ENCODE peak calls at places on chromosomes 2 and 18, in ten cellular contexts. V is tibial nerve, M is HepG2, Q is stomach, W is A549, L is SK-N-SH, F is sigmoid colon, T is K562, X is ovary, H is esophagus muscularis mucosa. Y is an unnamed sample.

GRCh38 chr2:215435809-215436704 is at the start of gene FN1:
- DNase-seq in V (peak), M (peak), Q (peak), W (peak), L (peak), F (peak), T (peak), X (peak), H (peak), Y (peak)

GRCh38 chr2:53545159-53546055 is 222.2 kb upstream of the CHAC2 start:
- DNase-seq in V (no peak), M (no peak), Q (no peak), W (no peak), L (no peak), F (no peak), T (no peak), X (no peak), H (no peak), Y (no peak)

GRCh38 chr18:23540867-23541266 is 37.6 kb downstream of the RMC1 start:
- DNase-seq in V (no peak), M (no peak), Q (no peak), W (no peak), L (no peak), F (no peak), T (no peak), X (no peak), H (no peak), Y (no peak)

GRCh38 chr2:214484239-214484638 is 73.4 kb downstream of the VWC2L start:
- DNase-seq in V (no peak), M (no peak), Q (no peak), W (no peak), L (no peak), F (no peak), T (no peak), X (no peak), H (no peak), Y (no peak)

GRCh38 chr2:217356795-217357194 is 496.9 kb upstream of the TNP1 start:
- DNase-seq in V (peak), M (no peak), Q (no peak), W (no peak), L (no peak), F (no peak), T (no peak), X (peak), H (peak), Y (no peak)

GRCh38 chr2:201854221-201854801 is 48.0 kb downstream of the CDK15 start:
- DNase-seq in V (no peak), M (no peak), Q (no peak), W (no peak), L (no peak), F (no peak), T (no peak), X (no peak), H (no peak), Y (no peak)

GRCh38 chr2:154243685-154244084 is 372.0 kb downstream of the GALNT13 start:
- DNase-seq in V (no peak), M (no peak), Q (no peak), W (no peak), L (peak), F (no peak), T (no peak), X (no peak), H (no peak), Y (no peak)

GRCh38 chr2:240250985-240251847 is 110.8 kb upstream of the OTOS start:
- DNase-seq in V (peak), M (peak), Q (peak), W (peak), L (peak), F (peak), T (peak), X (peak), H (peak), Y (peak)

GRCh38 chr2:106115250-106115649 is 78.9 kb downstream of the UXS1 start:
- DNase-seq in V (no peak), M (peak), Q (no peak), W (peak), L (no peak), F (no peak), T (peak), X (no peak), H (no peak), Y (no peak)

GRCh38 chr2:148957023-148957422 is 81.5 kb upstream of the LYPD6B start:
- DNase-seq in V (no peak), M (no peak), Q (no peak), W (no peak), L (no peak), F (no peak), T (no peak), X (no peak), H (no peak), Y (no peak)

GRCh38 chr18:13256444-13257305 is 38.1 kb downstream of the LDLRAD4 start:
- DNase-seq in V (no peak), M (no peak), Q (no peak), W (no peak), L (no peak), F (no peak), T (no peak), X (no peak), H (no peak), Y (no peak)

GRCh38 chr2:168278424-168278888 is 31.1 kb upstream of the STK39 start:
- DNase-seq in V (no peak), M (peak), Q (peak), W (no peak), L (no peak), F (no peak), T (no peak), X (no peak), H (no peak), Y (peak)

GRCh38 chr2:163213699-163214098 is 375.1 kb upstream of the KCNH7 start:
- DNase-seq in V (no peak), M (no peak), Q (no peak), W (peak), L (no peak), F (no peak), T (no peak), X (no peak), H (no peak), Y (no peak)

GRCh38 chr2:26173596-26174482 is 951 bp downstream of the GAREM2 start:
- DNase-seq in V (no peak), M (no peak), Q (no peak), W (no peak), L (peak), F (peak), T (no peak), X (no peak), H (no peak), Y (no peak)

GRCh38 chr2:207166349-207167128 is 791 bp upstream of the KLF7 start:
- DNase-seq in V (peak), M (peak), Q (peak), W (peak), L (peak), F (peak), T (peak), X (peak), H (peak), Y (peak)

GRCh38 chr2:11018651-11019185 is 107.0 kb downstream of the KCNF1 start:
- DNase-seq in V (no peak), M (no peak), Q (no peak), W (no peak), L (no peak), F (no peak), T (no peak), X (no peak), H (no peak), Y (no peak)

GRCh38 chr2:73013941-73014340 is 57.6 kb downstream of the SFXN5 start:
- DNase-seq in V (no peak), M (no peak), Q (no peak), W (no peak), L (no peak), F (no peak), T (no peak), X (no peak), H (no peak), Y (no peak)

GRCh38 chr2:137172162-137172561 is 406.8 kb downstream of the THSD7B start:
- DNase-seq in V (no peak), M (peak), Q (no peak), W (no peak), L (no peak), F (no peak), T (no peak), X (no peak), H (no peak), Y (no peak)

GRCh38 chr2:139864821-139865302 is 1084.7 kb upstream of the NXPH2 start:
- DNase-seq in V (no peak), M (peak), Q (no peak), W (peak), L (no peak), F (no peak), T (peak), X (no peak), H (no peak), Y (no peak)

GRCh38 chr2:140835079-140835478 is 1295.7 kb downstream of the LRP1B start:
- DNase-seq in V (no peak), M (no peak), Q (no peak), W (no peak), L (no peak), F (no peak), T (no peak), X (no peak), H (no peak), Y (no peak)

GRCh38 chr18:69648486-69648885 is 247.8 kb downstream of the DOK6 start:
- DNase-seq in V (no peak), M (peak), Q (no peak), W (no peak), L (no peak), F (no peak), T (no peak), X (no peak), H (no peak), Y (no peak)

GRCh38 chr2:170340693-170341068 is 162.7 kb downstream of the MYO3B start:
- DNase-seq in V (no peak), M (no peak), Q (no peak), W (no peak), L (no peak), F (no peak), T (no peak), X (no peak), H (no peak), Y (no peak)

GRCh38 chr2:28674062-28674712 is 77.4 kb upstream of the PPP1CB start:
- DNase-seq in V (no peak), M (no peak), Q (peak), W (no peak), L (no peak), F (no peak), T (no peak), X (no peak), H (no peak), Y (no peak)

GRCh38 chr2:62208082-62208757 is 12.3 kb downstream of the B3GNT2 start:
- DNase-seq in V (no peak), M (no peak), Q (no peak), W (no peak), L (no peak), F (no peak), T (peak), X (peak), H (no peak), Y (no peak)

GRCh38 chr2:35591886-35592285 is 763.7 kb upstream of the CRIM1 start:
- DNase-seq in V (no peak), M (no peak), Q (no peak), W (no peak), L (no peak), F (no peak), T (no peak), X (no peak), H (no peak), Y (no peak)

GRCh38 chr2:172968061-172968469 is 107.6 kb upstream of the MAP3K20 start:
- DNase-seq in V (peak), M (peak), Q (peak), W (no peak), L (no peak), F (no peak), T (no peak), X (peak), H (no peak), Y (no peak)

GRCh38 chr2:64592994-64593655 is 60.6 kb downstream of the SERTAD2 start:
- DNase-seq in V (no peak), M (no peak), Q (no peak), W (no peak), L (no peak), F (peak), T (no peak), X (no peak), H (no peak), Y (no peak)

GRCh38 chr2:157056200-157056676 is 201.3 kb upstream of the GALNT5 start:
- DNase-seq in V (no peak), M (peak), Q (no peak), W (peak), L (no peak), F (no peak), T (no peak), X (no peak), H (no peak), Y (no peak)

GRCh38 chr18:12305211-12305610 is 2.8 kb upstream of the TUBB6 start:
- DNase-seq in V (no peak), M (no peak), Q (no peak), W (no peak), L (no peak), F (no peak), T (no peak), X (no peak), H (no peak), Y (no peak)

GRCh38 chr18:35039633-35040032 is 1.6 kb upstream of the MAPRE2 start:
- DNase-seq in V (no peak), M (no peak), Q (no peak), W (no peak), L (no peak), F (no peak), T (no peak), X (no peak), H (no peak), Y (no peak)

GRCh38 chr2:33304032-33304864 is 172.2 kb upstream of the RASGRP3 start:
- DNase-seq in V (no peak), M (no peak), Q (no peak), W (no peak), L (no peak), F (no peak), T (no peak), X (no peak), H (no peak), Y (no peak)

GRCh38 chr2:182650704-182651103 is 65.4 kb upstream of the DNAJC10 start:
- DNase-seq in V (no peak), M (peak), Q (no peak), W (peak), L (peak), F (no peak), T (no peak), X (no peak), H (no peak), Y (no peak)

GRCh38 chr2:199982444-199982843 is 27.1 kb downstream of the MAIP1 start:
- DNase-seq in V (no peak), M (no peak), Q (no peak), W (no peak), L (no peak), F (no peak), T (no peak), X (no peak), H (no peak), Y (no peak)

GRCh38 chr18:31203794-31204148 is 41.1 kb upstream of the DSC1 start:
- DNase-seq in V (no peak), M (no peak), Q (no peak), W (no peak), L (no peak), F (no peak), T (no peak), X (no peak), H (no peak), Y (no peak)

GRCh38 chr18:31206064-31206463 is 43.4 kb upstream of the DSC1 start:
- DNase-seq in V (no peak), M (peak), Q (no peak), W (no peak), L (no peak), F (no peak), T (no peak), X (no peak), H (no peak), Y (no peak)

GRCh38 chr18:31204169-31204568 is 41.5 kb upstream of the DSC1 start:
- DNase-seq in V (no peak), M (no peak), Q (no peak), W (no peak), L (no peak), F (no peak), T (no peak), X (no peak), H (no peak), Y (no peak)

GRCh38 chr18:31204833-31205232 is 42.2 kb upstream of the DSC1 start:
- DNase-seq in V (no peak), M (no peak), Q (no peak), W (no peak), L (no peak), F (no peak), T (no peak), X (no peak), H (no peak), Y (peak)

DNA sequence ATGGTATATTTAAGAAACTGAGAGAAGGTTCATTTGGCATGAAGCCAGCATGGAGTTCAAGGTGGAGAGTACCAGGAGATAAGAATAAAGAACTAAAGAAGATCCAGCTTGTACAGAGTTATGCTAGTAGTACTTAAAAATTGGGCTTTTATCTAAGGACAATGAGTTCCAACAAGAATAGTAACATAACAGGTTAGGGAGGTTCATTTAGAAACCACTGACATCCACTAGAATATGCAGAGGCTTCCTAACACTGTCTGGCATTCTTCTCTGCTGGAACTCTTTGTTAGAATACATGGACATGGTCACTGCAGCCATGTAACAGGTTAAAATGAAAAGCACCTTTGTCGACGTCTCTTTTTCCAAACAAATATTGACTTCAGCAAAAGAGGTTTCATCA is 42.6 kb upstream of the DSC1 start:
- DNase-seq in V (no peak), M (peak), Q (no peak), W (no peak), L (no peak), F (no peak), T (no peak), X (no peak), H (no peak), Y (no peak)
- H3K4me3 ChIP-seq in V (no peak), M (peak), Q (no peak), W (no peak), L (no peak), F (no peak), T (no peak), X (no peak), H (no peak), Y (no peak)

GRCh38 chr2:232385660-232386489 is 7.3 kb downstream of the ALPP start:
- DNase-seq in V (no peak), M (no peak), Q (no peak), W (peak), L (no peak), F (no peak), T (no peak), X (no peak), H (no peak), Y (no peak)
- TF ChIP-seq EP300 in V (no peak), M (no peak), Q (no peak), W (no peak), L (no peak), F (no peak), T (no peak), X (no peak), H (no peak), Y (no peak)

GRCh38 chr18:76496200-76496890 is 1.3 kb upstream of the ZNF516 start:
- DNase-seq in V (peak), M (peak), Q (peak), W (peak), L (peak), F (peak), T (peak), X (peak), H (no peak), Y (peak)
- H3K4me3 ChIP-seq in V (peak), M (peak), Q (peak), W (peak), L (no peak), F (peak), T (no peak), X (peak), H (peak), Y (peak)

DNA sequence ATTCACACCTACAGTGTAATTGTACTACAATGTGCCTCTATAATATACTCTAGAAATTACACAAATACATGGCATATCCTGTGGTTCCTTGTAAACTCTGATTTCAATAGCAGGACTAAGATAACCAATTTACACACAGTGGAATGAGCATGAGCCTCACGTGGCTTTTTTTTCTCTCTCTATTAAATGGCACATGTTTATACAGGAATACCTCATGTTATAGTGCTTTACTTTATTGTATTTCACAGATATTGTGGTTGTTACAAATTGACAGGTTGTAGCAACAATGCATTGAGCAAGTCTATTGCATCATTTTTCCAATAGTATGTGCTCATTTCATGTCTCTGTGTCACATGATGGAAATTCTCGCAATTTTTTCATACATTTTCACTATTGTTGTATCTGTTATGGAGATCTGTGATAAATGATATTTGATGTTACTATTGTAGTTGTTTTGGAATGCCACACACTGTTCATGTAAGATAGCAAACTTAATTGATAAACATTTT is 260.0 kb downstream of the FSIP2 start:
- DNase-seq in V (no peak), M (no peak), Q (no peak), W (no peak), L (no peak), F (no peak), T (no peak), X (no peak), H (no peak), Y (no peak)
- TF ChIP-seq EP300 in V (no peak), M (no peak), Q (no peak), W (no peak), L (no peak), F (no peak), T (no peak), X (no peak), H (no peak), Y (no peak)

GRCh38 chr18:78983530-78983929 is 3.9 kb downstream of the SALL3 start:
- DNase-seq in V (no peak), M (no peak), Q (no peak), W (no peak), L (no peak), F (no peak), T (no peak), X (no peak), H (no peak), Y (no peak)
- H3K4me3 ChIP-seq in V (no peak), M (no peak), Q (no peak), W (no peak), L (no peak), F (no peak), T (no peak), X (no peak), H (no peak), Y (no peak)

DNA sequence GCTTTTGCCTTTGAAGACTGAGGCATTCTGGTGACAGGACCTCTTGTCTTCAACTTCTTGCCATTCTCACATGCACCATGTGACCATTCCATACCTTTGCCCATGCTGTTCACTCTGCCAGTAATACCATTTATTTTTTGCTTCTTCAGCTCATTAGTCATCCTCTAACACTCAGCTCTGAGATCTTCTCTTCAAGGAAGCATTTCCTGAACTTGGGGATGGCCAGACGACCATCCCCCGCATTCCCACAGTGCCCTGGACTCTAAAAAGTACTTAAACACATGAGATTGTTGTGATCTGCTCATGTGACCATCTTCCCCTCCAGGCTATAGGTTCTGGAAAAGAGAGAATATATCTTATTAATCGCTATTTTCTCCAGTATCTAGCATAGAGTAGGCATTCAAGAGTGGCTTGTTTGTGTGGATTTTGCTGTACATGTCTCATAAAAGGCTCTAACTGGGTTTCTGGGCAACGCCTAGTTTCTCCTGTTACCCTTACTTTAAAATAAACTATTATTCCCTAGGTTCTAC is 33.9 kb downstream of the PAX3 start:
- DNase-seq in V (no peak), M (no peak), Q (no peak), W (no peak), L (no peak), F (no peak), T (no peak), X (no peak), H (no peak), Y (no peak)
- TF ChIP-seq EP300 in V (no peak), M (no peak), Q (no peak), W (no peak), L (no peak), F (no peak), T (no peak), X (no peak), H (no peak), Y (no peak)

DNA sequence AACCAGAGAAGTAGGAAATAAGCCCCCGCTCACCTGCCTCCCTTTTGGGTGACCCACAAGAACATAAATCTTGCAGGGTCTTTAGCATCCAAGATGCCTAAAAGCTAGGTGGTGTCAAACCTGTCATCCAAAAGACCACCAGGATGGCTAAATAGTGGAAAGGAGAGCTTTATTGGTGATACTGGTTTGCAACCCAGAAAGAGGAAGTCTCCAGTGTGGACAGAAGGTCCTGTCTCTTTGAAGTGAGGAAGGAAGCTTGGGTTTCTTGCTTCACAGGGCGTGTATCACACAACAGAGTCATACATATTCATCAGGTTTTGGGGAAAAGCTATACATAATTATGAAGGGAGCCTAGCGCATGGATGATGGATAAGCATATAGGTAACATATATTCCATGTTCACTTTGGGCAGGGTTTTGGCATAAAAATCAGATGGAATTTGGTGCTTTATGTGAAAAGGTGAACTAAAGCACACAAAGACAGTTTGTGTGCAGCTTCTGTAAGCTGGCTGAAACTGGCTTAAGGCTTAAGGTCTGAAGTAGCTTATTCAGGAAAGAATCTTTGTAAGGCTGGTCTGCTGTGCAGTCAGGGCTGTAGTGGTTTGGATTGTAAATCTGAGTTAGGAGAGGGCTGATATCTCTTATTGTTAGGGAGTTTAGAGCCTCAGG is 102.2 kb upstream of the MSH2 start:
- DNase-seq in V (no peak), M (no peak), Q (no peak), W (no peak), L (no peak), F (no peak), T (no peak), X (no peak), H (no peak), Y (no peak)
- H3K4me3 ChIP-seq in V (no peak), M (no peak), Q (no peak), W (no peak), L (no peak), F (no peak), T (no peak), X (no peak), H (no peak), Y (no peak)

Y was measured in transverse colon.